ENCODE peak calls at places on chromosomes 2 and 18, in six cellular contexts. O is CD4-positive, alpha-beta T cell; T is transverse colon; F is neural progenitor cell; L is left ventricle myocardium inferior; D is WERI-Rb-1. C is an unnamed sample. For H3K27me3, the result is how much of the 10 kb centered on the place peaks cover.

GRCh38 chr2:218804817-218805216 is 22.9 kb downstream of the CYP27A1 start:
- DNase-seq in O (no peak), T (no peak), F (no peak), L (no peak), D (no peak), C (no peak)

GRCh38 chr2:40033781-40034180 is 254.7 kb upstream of the THUMPD2 start:
- DNase-seq in O (no peak), T (no peak), F (no peak), L (no peak), D (no peak), C (peak)

GRCh38 chr2:26581266-26581990 is 59.7 kb downstream of the CIB4 start:
- DNase-seq in O (no peak), T (no peak), F (no peak), L (no peak), D (peak), C (no peak)

GRCh38 chr2:138079976-138080375 is 115.7 kb downstream of the HNMT start:
- DNase-seq in O (no peak), T (no peak), F (no peak), L (no peak), D (no peak), C (no peak)

GRCh38 chr2:110794951-110795350 is 62.6 kb downstream of the ACOXL start:
- DNase-seq in O (no peak), T (no peak), F (no peak), L (no peak), D (no peak), C (no peak)

GRCh38 chr18:54608008-54608642 is 17.1 kb downstream of the DYNAP start:
- DNase-seq in O (no peak), T (no peak), F (no peak), L (no peak), D (no peak), C (peak)

GRCh38 chr2:221943078-221943810 is 355.6 kb downstream of the PAX3 start:
- DNase-seq in O (no peak), T (peak), F (no peak), L (no peak), D (no peak), C (no peak)

GRCh38 chr2:205741256-205741978 is 59.1 kb downstream of the NRP2 start:
- DNase-seq in O (no peak), T (no peak), F (no peak), L (no peak), D (no peak), C (no peak)

GRCh38 chr2:78408795-78409118 is 616.7 kb upstream of the REG3G start:
- DNase-seq in O (no peak), T (no peak), F (no peak), L (no peak), D (no peak), C (no peak)

GRCh38 chr18:37762076-37762475 is 196.5 kb upstream of the CELF4 start:
- DNase-seq in O (no peak), T (no peak), F (no peak), L (no peak), D (no peak), C (no peak)

GRCh38 chr2:236785611-236786057 is 216.0 kb downstream of the ACKR3 start:
- DNase-seq in O (no peak), T (no peak), F (no peak), L (no peak), D (no peak), C (peak)

GRCh38 chr2:85584857-85585780 is 888 bp downstream of the VAMP5 start:
- DNase-seq in O (no peak), T (peak), F (no peak), L (no peak), D (no peak), C (peak)

GRCh38 chr18:48669180-48669675 is 130.4 kb downstream of the CTIF start:
- DNase-seq in O (no peak), T (no peak), F (no peak), L (no peak), D (no peak), C (no peak)
- TF ChIP-seq CTCF in O (no peak), T (no peak), F (no peak), L (no peak), D (no peak), C (no peak)

GRCh38 chr2:118923371-118923770 is 18.6 kb upstream of the MARCO start:
- DNase-seq in O (no peak), T (no peak), F (no peak), L (no peak), D (no peak), C (no peak)
- H3K27me3 ChIP-seq in O (under half), T (under half), F (under half), L (under half), D (under half), C (half or more)

DNA sequence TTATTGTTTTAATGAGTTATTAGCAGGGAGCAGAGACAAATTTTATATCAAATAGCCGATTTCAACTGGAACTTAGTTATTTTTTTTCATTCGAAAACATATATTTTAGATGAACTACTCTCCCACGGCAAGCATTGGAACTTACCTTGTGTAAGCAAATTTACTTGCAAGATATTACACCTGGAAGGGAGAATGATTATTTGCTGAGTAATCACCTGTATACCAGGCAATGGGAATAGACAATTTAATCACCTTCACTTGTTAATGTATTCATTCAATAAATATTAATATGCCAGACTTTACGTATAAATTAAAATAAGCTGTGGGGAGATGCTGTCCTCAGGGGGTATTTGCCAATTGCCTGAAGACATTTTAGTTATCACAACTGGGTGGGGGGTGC is 1069.9 kb upstream of the CHAC2 start:
- DNase-seq in O (no peak), T (no peak), F (no peak), L (no peak), D (no peak), C (no peak)
- H3K27ac ChIP-seq in O (no peak), T (no peak), F (no peak), L (no peak), D (no peak), C (no peak)

DNA sequence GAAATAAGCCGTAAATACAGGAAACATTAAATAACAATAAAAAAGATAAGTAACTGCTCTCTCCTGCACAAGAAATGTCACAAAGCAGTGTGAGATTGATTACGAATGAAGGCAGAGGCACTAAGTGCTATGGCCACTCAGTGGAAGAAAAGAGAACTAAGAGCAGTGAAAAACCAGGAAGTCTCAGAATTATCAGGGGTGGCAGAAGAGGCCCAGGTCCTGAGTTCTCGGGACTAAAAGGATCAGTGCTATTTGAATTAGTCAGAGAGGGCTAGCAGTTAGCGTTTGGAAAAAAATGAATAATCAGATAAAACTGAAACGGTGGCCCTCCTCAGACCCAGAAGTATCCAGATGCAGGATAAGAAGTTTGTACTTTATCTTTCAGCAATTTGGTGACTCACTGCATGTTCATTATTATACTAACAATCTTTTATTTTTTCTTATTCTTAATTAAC is 367.1 kb downstream of the ZEB2 start:
- DNase-seq in O (no peak), T (no peak), F (peak), L (no peak), D (no peak), C (no peak)
- TF ChIP-seq CTCF in O (no peak), T (no peak), F (no peak), L (no peak), D (no peak), C (no peak)

GRCh38 chr2:232318175-232318855 is 60.2 kb upstream of the ALPP start:
- DNase-seq in O (no peak), T (peak), F (no peak), L (no peak), D (no peak), C (no peak)

GRCh38 chr2:232315049-232315922 is 63.3 kb upstream of the ALPP start:
- DNase-seq in O (peak), T (peak), F (no peak), L (peak), D (no peak), C (peak)

GRCh38 chr2:232319117-232320037 is 59.2 kb upstream of the ALPP start:
- DNase-seq in O (no peak), T (no peak), F (no peak), L (no peak), D (no peak), C (no peak)

GRCh38 chr2:232316382-232317190 is 62.0 kb upstream of the ALPP start:
- DNase-seq in O (no peak), T (no peak), F (no peak), L (no peak), D (no peak), C (no peak)

DNA sequence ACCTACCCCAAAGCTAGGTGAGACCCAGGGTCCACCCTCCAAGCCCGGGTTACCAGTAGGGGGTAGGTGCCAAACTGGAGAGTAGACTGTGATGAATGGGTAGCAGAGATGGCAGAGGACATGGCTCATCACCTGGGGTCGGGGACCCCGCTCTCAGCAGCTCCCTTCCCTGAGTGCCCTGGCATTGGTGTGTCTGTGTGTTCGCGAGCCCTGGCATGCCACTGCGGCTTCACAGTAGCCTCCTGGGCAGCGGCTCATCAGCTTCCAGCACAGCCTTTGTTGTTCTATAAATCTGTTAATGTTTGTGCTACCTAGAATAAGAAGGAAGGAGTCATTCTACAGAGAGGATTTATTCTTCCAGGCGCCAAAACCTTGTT is 62.6 kb upstream of the ALPP start:
- DNase-seq in O (no peak), T (no peak), F (no peak), L (no peak), D (no peak), C (peak)
- H3K27me3 ChIP-seq in O (under half), T (under half), F (under half), L (under half), D (under half), C (under half)

GRCh38 chr2:64135421-64135820 is 8.8 kb downstream of the PELI1 start:
- DNase-seq in O (no peak), T (no peak), F (no peak), L (no peak), D (no peak), C (no peak)

GRCh38 chr2:64134813-64135212 is 9.4 kb downstream of the PELI1 start:
- DNase-seq in O (no peak), T (no peak), F (no peak), L (no peak), D (no peak), C (no peak)

GRCh38 chr2:64140665-64141064 is 3.6 kb downstream of the PELI1 start:
- DNase-seq in O (no peak), T (no peak), F (no peak), L (no peak), D (no peak), C (no peak)

GRCh38 chr2:64137567-64137966 is 6.7 kb downstream of the PELI1 start:
- DNase-seq in O (no peak), T (no peak), F (no peak), L (no peak), D (no peak), C (peak)

GRCh38 chr2:64137996-64138395 is 6.2 kb downstream of the PELI1 start:
- DNase-seq in O (no peak), T (no peak), F (no peak), L (no peak), D (no peak), C (no peak)
- H3K27ac ChIP-seq in O (no peak), T (peak), F (no peak), L (peak), D (no peak), C (peak)

DNA sequence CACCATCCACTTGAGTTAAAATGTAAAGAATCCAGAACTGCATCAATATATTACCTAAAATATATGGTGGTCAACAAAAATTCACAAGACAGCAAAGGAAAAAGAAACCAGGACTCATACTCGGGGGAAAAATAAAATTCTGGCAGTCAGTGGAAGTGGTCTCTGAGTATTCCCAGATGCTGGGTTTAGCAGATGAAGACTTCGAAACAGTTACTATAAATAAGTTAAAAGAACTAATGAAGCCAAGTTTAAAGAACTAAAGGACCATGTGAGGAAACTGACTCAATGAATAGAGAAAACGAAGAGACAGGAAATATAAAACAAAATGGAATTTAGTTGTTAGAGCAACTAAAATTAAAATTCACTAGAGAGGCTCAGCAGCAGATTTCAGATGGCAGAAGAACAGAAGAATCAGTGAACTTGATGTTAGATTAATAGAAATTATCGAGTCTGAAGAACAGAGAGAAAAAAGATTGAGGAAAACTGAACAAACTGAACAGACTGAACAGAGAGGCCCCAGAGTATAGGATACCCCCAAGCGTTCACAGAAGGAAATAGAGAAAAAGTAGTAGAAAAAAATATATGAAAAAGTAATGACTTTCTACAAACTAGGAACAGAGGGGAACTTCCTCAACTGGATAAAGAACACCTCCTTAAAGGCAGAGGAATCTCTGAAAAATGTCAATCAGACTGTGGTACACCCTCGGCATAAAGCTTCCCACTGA is 27.9 kb downstream of the MGAT4A start:
- DNase-seq in O (no peak), T (no peak), F (no peak), L (no peak), D (no peak), C (no peak)
- TF ChIP-seq CTCF in O (no peak), T (no peak), F (no peak), L (no peak), D (no peak), C (no peak)

DNA sequence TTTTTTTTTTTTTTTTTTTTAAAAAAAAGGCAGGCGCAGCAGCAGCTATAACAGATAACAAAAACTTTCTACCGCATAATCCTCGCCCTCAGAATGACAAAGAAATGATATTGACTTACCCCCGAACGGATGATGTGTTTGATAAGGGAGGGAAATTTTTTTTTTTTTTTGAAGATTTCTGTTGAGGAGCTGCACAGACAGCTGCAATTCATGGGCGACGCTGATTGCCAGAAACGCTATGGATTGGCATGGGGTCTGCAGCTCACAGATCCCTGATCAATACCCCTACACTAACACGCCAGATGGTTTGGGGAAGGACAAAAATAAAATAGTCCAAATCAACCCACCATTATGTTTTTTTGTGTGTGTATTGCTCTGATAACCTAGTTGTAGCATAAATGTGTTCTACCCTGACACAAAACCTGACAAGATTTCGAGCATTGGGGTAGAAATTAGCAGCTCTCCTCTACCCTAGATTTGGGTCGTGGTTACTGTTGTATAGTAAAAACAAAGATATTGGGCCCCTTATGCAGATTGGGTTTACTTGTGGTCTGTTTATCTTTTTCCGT is 3.6 kb upstream of the ONECUT2 start:
- DNase-seq in O (no peak), T (no peak), F (no peak), L (no peak), D (no peak), C (no peak)
- H3K27me3 ChIP-seq in O (half or more), T (half or more), F (half or more), L (half or more), D (under half), C (half or more)

DNA sequence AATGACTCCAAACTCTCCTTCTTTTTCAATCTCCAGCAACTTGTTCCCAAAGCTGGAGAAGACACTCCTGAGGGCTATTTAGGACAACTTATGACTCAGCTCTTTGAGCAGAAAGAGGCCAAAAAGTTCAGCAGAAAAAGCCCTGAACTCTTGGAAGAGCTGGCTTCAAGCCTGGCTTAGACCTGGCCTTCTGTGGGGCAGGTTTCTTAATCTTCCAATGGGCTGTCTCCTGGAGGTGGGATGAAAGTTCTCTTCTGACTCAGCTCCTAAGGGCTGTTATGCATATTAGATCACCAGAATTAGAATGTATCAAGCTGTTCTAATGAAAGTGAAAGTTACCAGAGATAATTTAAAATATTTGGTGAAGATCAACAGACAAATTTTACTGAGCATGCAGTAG is 129.4 kb downstream of the RAD51AP2 start:
- DNase-seq in O (no peak), T (no peak), F (no peak), L (no peak), D (no peak), C (peak)
- H3K27ac ChIP-seq in O (no peak), T (no peak), F (no peak), L (no peak), D (no peak), C (no peak)

C was measured in foreskin keratinocyte.